ENCODE peak calls at places on chromosomes 6 and 20, in six cellular contexts. C is WTC11; X is lower leg skin; Y is CD8-positive, alpha-beta T cell; T is effector memory CD8-positive, alpha-beta T cell; U is SHP77. V is an unnamed sample.

GRCh38 chr6:33755070-33755869 is 8.6 kb upstream of the IP6K3 start:
- DNase-seq in C (no peak), X (no peak), Y (no peak), T (no peak), U (peak), V (no peak)

GRCh38 chr6:89828988-89829590 is 591 bp upstream of the CASP8AP2 start:
- DNase-seq in C (no peak), X (no peak), Y (peak), T (peak), U (no peak), V (no peak)

GRCh38 chr6:2939315-2940009 is 31.9 kb downstream of the SERPINB6 start:
- DNase-seq in C (no peak), X (peak), Y (no peak), T (no peak), U (no peak), V (no peak)

GRCh38 chr6:42251500-42251899 is 33.8 kb upstream of the MRPS10 start:
- DNase-seq in C (no peak), X (no peak), Y (no peak), T (no peak), U (no peak), V (no peak)

GRCh38 chr6:13787146-13787545 is 27.2 kb downstream of the MCUR1 start:
- DNase-seq in C (no peak), X (no peak), Y (no peak), T (no peak), U (no peak), V (no peak)

GRCh38 chr20:60210779-60211617 is 252.8 kb downstream of the CDH26 start:
- DNase-seq in C (peak), X (peak), Y (peak), T (peak), U (peak), V (peak)

GRCh38 chr6:107362271-107362604 is 97.1 kb downstream of the PDSS2 start:
- DNase-seq in C (no peak), X (no peak), Y (no peak), T (no peak), U (no peak), V (no peak)

GRCh38 chr6:34748757-34749156 is 8.5 kb upstream of the SNRPC start:
- DNase-seq in C (no peak), X (peak), Y (no peak), T (no peak), U (no peak), V (no peak)

GRCh38 chr6:155273438-155273837 is 9.6 kb downstream of the CLDN20 start:
- DNase-seq in C (no peak), X (no peak), Y (no peak), T (no peak), U (no peak), V (no peak)

GRCh38 chr20:33079267-33079666 is at the start of gene BPIFB4:
- DNase-seq in C (no peak), X (no peak), Y (no peak), T (no peak), U (no peak), V (no peak)

GRCh38 chr6:134632034-134632433 is 314.1 kb upstream of the SGK1 start:
- DNase-seq in C (no peak), X (no peak), Y (no peak), T (no peak), U (no peak), V (no peak)

GRCh38 chr6:117498159-117498558 is 15.7 kb downstream of the DCBLD1 start:
- DNase-seq in C (no peak), X (no peak), Y (no peak), T (no peak), U (no peak), V (no peak)

GRCh38 chr6:20424679-20425078 is 23.0 kb downstream of the E2F3 start:
- DNase-seq in C (no peak), X (no peak), Y (no peak), T (no peak), U (no peak), V (no peak)

GRCh38 chr20:52731086-52731485 is 241.1 kb upstream of the TSHZ2 start:
- DNase-seq in C (peak), X (no peak), Y (no peak), T (no peak), U (no peak), V (no peak)

GRCh38 chr6:41181566-41181965 is 18.6 kb upstream of the TREM2 start:
- DNase-seq in C (no peak), X (no peak), Y (no peak), T (no peak), U (no peak), V (no peak)

GRCh38 chr6:112480551-112480950 is 133.4 kb downstream of the RFPL4B start:
- DNase-seq in C (no peak), X (no peak), Y (no peak), T (no peak), U (no peak), V (no peak)

GRCh38 chr6:33313105-33313708 is 671 bp downstream of the TAPBP start:
- DNase-seq in C (peak), X (peak), Y (peak), T (no peak), U (peak), V (peak)

GRCh38 chr20:51584737-51585136 is 42.2 kb upstream of the NFATC2 start:
- DNase-seq in C (no peak), X (no peak), Y (no peak), T (no peak), U (no peak), V (no peak)